ENCODE peak calls at places on chromosomes 5 and 9, in five cellular contexts. M is AG08395, P is AG04450, E is right atrium auricular region, X is HT1080. T is an unnamed sample.

GRCh38 chr5:28903643-28904042 is 1865.3 kb upstream of the CDH9 start:
- DNase-seq in M (no peak), X (no peak), E (no peak), P (no peak), T (no peak)

GRCh38 chr5:160774646-160775313 is 77.2 kb downstream of the ATP10B start:
- DNase-seq in E (no peak), P (no peak), M (no peak), X (no peak), T (no peak)

GRCh38 chr5:37576496-37576895 is 197.4 kb downstream of the WDR70 start:
- DNase-seq in P (no peak), M (no peak), X (no peak), E (no peak), T (no peak)

GRCh38 chr5:139391570-139392323 is 2.0 kb upstream of the MZB1 start:
- DNase-seq in E (no peak), X (peak), P (no peak), M (no peak), T (peak)

GRCh38 chr5:43227655-43228054 is 35.6 kb downstream of the NIM1K start:
- DNase-seq in X (peak), P (peak), E (no peak), M (peak), T (peak)

GRCh38 chr9:110532908-110533665 is 46.5 kb downstream of the SVEP1 start:
- DNase-seq in P (no peak), X (no peak), E (no peak), M (no peak), T (no peak)

GRCh38 chr9:85013703-85014102 is 344.2 kb downstream of the NTRK2 start:
- DNase-seq in P (no peak), X (peak), M (no peak), E (no peak), T (no peak)

GRCh38 chr5:15966066-15966640 is 213.4 kb downstream of the MARCHF11 start:
- DNase-seq in E (no peak), M (peak), P (no peak), X (peak), T (no peak)

GRCh38 chr9:592733-593132 is 248.8 kb upstream of the DMRT1 start:
- DNase-seq in M (no peak), X (no peak), P (no peak), E (no peak), T (no peak)